ENCODE peak calls at places on chromosomes 6 and 20, in four cellular contexts. E, Z, B and R are unnamed samples.

GRCh38 chr6:106446287-106446885 is 85.9 kb downstream of the CRYBG1 start:
- DNase-seq in E (peak; percentile 27), Z (peak; percentile 12), B (no peak), R (no peak)

GRCh38 chr20:10390709-10391108 is 43.3 kb downstream of the MKKS start:
- DNase-seq in E (no peak), Z (no peak), B (no peak), R (no peak)

GRCh38 chr6:167056370-167056769 is 57.2 kb downstream of the CEP43 start:
- DNase-seq in E (peak; percentile 48), Z (no peak), B (no peak), R (no peak)

GRCh38 chr6:146310628-146311027 is 233.0 kb upstream of the RAB32 start:
- DNase-seq in E (no peak), Z (no peak), B (no peak), R (no peak)

GRCh38 chr20:12269579-12269978 is 351.9 kb downstream of the BTBD3 start:
- DNase-seq in E (no peak), Z (no peak), B (no peak), R (no peak)

GRCh38 chr6:138403324-138403800 is 661 bp upstream of the HEBP2 start:
- DNase-seq in E (peak; percentile 74), Z (no peak), B (peak; percentile 11), R (no peak)

GRCh38 chr6:116954938-116955337 is 77.9 kb downstream of the RFX6 start:
- DNase-seq in E (no peak), Z (no peak), B (no peak), R (no peak)

GRCh38 chr6:15260099-15260821 is 14.4 kb downstream of the JARID2 start:
- DNase-seq in E (no peak), Z (peak; percentile 67), B (no peak), R (no peak)

GRCh38 chr6:141347075-141347474 is 785.6 kb upstream of the GJE1 start:
- DNase-seq in E (no peak), Z (no peak), B (no peak), R (no peak)

GRCh38 chr6:65937982-65938381 is 231.0 kb upstream of the EYS start:
- DNase-seq in E (no peak), Z (no peak), B (no peak), R (no peak)

GRCh38 chr6:20652691-20653479 is 118.6 kb downstream of the CDKAL1 start:
- DNase-seq in E (no peak), Z (peak; percentile 43), B (no peak), R (no peak)